ENCODE peak calls at places on chromosomes 6 and 20, in six cellular contexts. One of them, this sample, is unnamed.

GRCh38 chr6:167832497-167833395 is 6.0 kb downstream of the AFDN start:
- DNase-seq in neural crest cell: no peak
- DNase-seq in cardiac fibroblast: no peak
- DNase-seq in fibroblast of lung: peak
- DNase-seq in neural progenitor cell: no peak
- DNase-seq in body of pancreas: no peak
- DNase-seq in this sample: no peak

GRCh38 chr20:63659370-63659769 is 1.3 kb downstream of the RTEL1 start:
- DNase-seq in neural crest cell: no peak
- DNase-seq in neural progenitor cell: no peak
- DNase-seq in fibroblast of lung: no peak
- DNase-seq in cardiac fibroblast: no peak
- DNase-seq in body of pancreas: no peak
- DNase-seq in this sample: no peak

GRCh38 chr20:57008217-57008616 is 258.2 kb downstream of the BMP7 start:
- DNase-seq in neural crest cell: no peak
- DNase-seq in cardiac fibroblast: no peak
- DNase-seq in fibroblast of lung: no peak
- DNase-seq in body of pancreas: no peak
- DNase-seq in neural progenitor cell: peak
- DNase-seq in this sample: no peak

GRCh38 chr6:41682497-41682961 is 44.3 kb downstream of the MDFI start:
- DNase-seq in neural crest cell: no peak
- DNase-seq in body of pancreas: peak
- DNase-seq in neural progenitor cell: no peak
- DNase-seq in fibroblast of lung: no peak
- DNase-seq in cardiac fibroblast: no peak
- DNase-seq in this sample: no peak

GRCh38 chr6:153511896-153512496 is 380.9 kb upstream of the RGS17 start:
- DNase-seq in fibroblast of lung: peak
- DNase-seq in neural crest cell: peak
- DNase-seq in cardiac fibroblast: peak
- DNase-seq in neural progenitor cell: peak
- DNase-seq in body of pancreas: no peak
- DNase-seq in this sample: peak

GRCh38 chr6:154596701-154597100 is 86.2 kb upstream of the CNKSR3 start:
- DNase-seq in body of pancreas: no peak
- DNase-seq in cardiac fibroblast: no peak
- DNase-seq in fibroblast of lung: no peak
- DNase-seq in neural progenitor cell: no peak
- DNase-seq in neural crest cell: no peak
- DNase-seq in this sample: no peak

GRCh38 chr6:124960757-124961467 is 1.3 kb upstream of the RNF217 start:
- DNase-seq in body of pancreas: no peak
- DNase-seq in neural crest cell: no peak
- DNase-seq in fibroblast of lung: no peak
- DNase-seq in neural progenitor cell: no peak
- DNase-seq in cardiac fibroblast: peak
- DNase-seq in this sample: no peak

GRCh38 chr20:61135966-61136365 is 116.1 kb upstream of the CDH4 start:
- DNase-seq in cardiac fibroblast: no peak
- DNase-seq in neural crest cell: peak
- DNase-seq in neural progenitor cell: peak
- DNase-seq in body of pancreas: no peak
- DNase-seq in fibroblast of lung: no peak
- DNase-seq in this sample: peak

GRCh38 chr6:169246445-169246844 is 7.2 kb downstream of the THBS2 start:
- DNase-seq in fibroblast of lung: no peak
- DNase-seq in neural progenitor cell: no peak
- DNase-seq in body of pancreas: no peak
- DNase-seq in neural crest cell: no peak
- DNase-seq in cardiac fibroblast: no peak
- DNase-seq in this sample: no peak

GRCh38 chr20:44856847-44857448 is 28.6 kb upstream of the YWHAB start:
- DNase-seq in body of pancreas: no peak
- DNase-seq in neural crest cell: no peak
- DNase-seq in cardiac fibroblast: no peak
- DNase-seq in fibroblast of lung: peak
- DNase-seq in neural progenitor cell: no peak
- DNase-seq in this sample: no peak

GRCh38 chr6:35357671-35358070 is 15.3 kb downstream of the PPARD start:
- DNase-seq in fibroblast of lung: no peak
- DNase-seq in body of pancreas: peak
- DNase-seq in neural progenitor cell: no peak
- DNase-seq in cardiac fibroblast: no peak
- DNase-seq in neural crest cell: no peak
- DNase-seq in this sample: no peak

GRCh38 chr6:111757342-111757741 is 115.9 kb downstream of the FYN start:
- DNase-seq in cardiac fibroblast: peak
- DNase-seq in neural crest cell: no peak
- DNase-seq in fibroblast of lung: peak
- DNase-seq in body of pancreas: no peak
- DNase-seq in neural progenitor cell: no peak
- DNase-seq in this sample: no peak

GRCh38 chr6:144006731-144007454 is 1.2 kb downstream of the PLAGL1 start:
- DNase-seq in neural crest cell: no peak
- DNase-seq in body of pancreas: peak
- DNase-seq in cardiac fibroblast: peak
- DNase-seq in neural progenitor cell: peak
- DNase-seq in fibroblast of lung: peak
- DNase-seq in this sample: peak

GRCh38 chr6:18216411-18216810 is 47.9 kb downstream of the DEK start:
- DNase-seq in neural progenitor cell: no peak
- DNase-seq in cardiac fibroblast: peak
- DNase-seq in fibroblast of lung: peak
- DNase-seq in neural crest cell: no peak
- DNase-seq in body of pancreas: no peak
- DNase-seq in this sample: no peak

GRCh38 chr6:127107916-127108315 is 10.6 kb upstream of the RSPO3 start:
- DNase-seq in fibroblast of lung: no peak
- DNase-seq in body of pancreas: no peak
- DNase-seq in cardiac fibroblast: no peak
- DNase-seq in neural progenitor cell: no peak
- DNase-seq in neural crest cell: no peak
- DNase-seq in this sample: no peak

GRCh38 chr20:58840816-58841538 is 9.7 kb downstream of the GNAS-AS1 start:
- DNase-seq in body of pancreas: no peak
- DNase-seq in neural crest cell: no peak
- DNase-seq in neural progenitor cell: peak
- DNase-seq in cardiac fibroblast: no peak
- DNase-seq in fibroblast of lung: no peak
- DNase-seq in this sample: no peak

GRCh38 chr20:34564810-34565209 is 6.3 kb downstream of the MAP1LC3A start:
- DNase-seq in cardiac fibroblast: no peak
- DNase-seq in neural crest cell: no peak
- DNase-seq in fibroblast of lung: no peak
- DNase-seq in neural progenitor cell: no peak
- DNase-seq in body of pancreas: no peak
- DNase-seq in this sample: no peak

GRCh38 chr6:121951918-121952379 is 447.5 kb upstream of the HSF2 start:
- DNase-seq in body of pancreas: peak
- DNase-seq in cardiac fibroblast: peak
- DNase-seq in neural crest cell: no peak
- DNase-seq in neural progenitor cell: no peak
- DNase-seq in fibroblast of lung: peak
- DNase-seq in this sample: no peak

GRCh38 chr6:35140991-35141720 is at the start of gene TCP11:
- DNase-seq in neural progenitor cell: no peak
- DNase-seq in cardiac fibroblast: no peak
- DNase-seq in neural crest cell: no peak
- DNase-seq in body of pancreas: peak
- DNase-seq in fibroblast of lung: no peak
- DNase-seq in this sample: no peak

GRCh38 chr6:47135772-47136171 is 93.6 kb upstream of the ADGRF1 start:
- DNase-seq in neural crest cell: no peak
- DNase-seq in neural progenitor cell: no peak
- DNase-seq in body of pancreas: no peak
- DNase-seq in cardiac fibroblast: peak
- DNase-seq in fibroblast of lung: peak
- DNase-seq in this sample: no peak

GRCh38 chr6:168403370-168404005 is 37.5 kb upstream of the SMOC2 start:
- DNase-seq in fibroblast of lung: no peak
- DNase-seq in neural crest cell: no peak
- DNase-seq in cardiac fibroblast: no peak
- DNase-seq in body of pancreas: no peak
- DNase-seq in neural progenitor cell: no peak
- DNase-seq in this sample: no peak

GRCh38 chr20:40675599-40676221 is 13.3 kb downstream of the MAFB start:
- DNase-seq in neural progenitor cell: no peak
- DNase-seq in cardiac fibroblast: no peak
- DNase-seq in body of pancreas: peak
- DNase-seq in neural crest cell: no peak
- DNase-seq in fibroblast of lung: no peak
- DNase-seq in this sample: no peak

GRCh38 chr20:3744806-3745685 is 12.6 kb downstream of the HSPA12B start:
- DNase-seq in fibroblast of lung: no peak
- DNase-seq in cardiac fibroblast: peak
- DNase-seq in neural crest cell: peak
- DNase-seq in neural progenitor cell: peak
- DNase-seq in body of pancreas: peak
- DNase-seq in this sample: peak

GRCh38 chr6:113855500-113856010 is 1.6 kb upstream of the MARCKS start:
- DNase-seq in cardiac fibroblast: peak
- DNase-seq in fibroblast of lung: peak
- DNase-seq in neural progenitor cell: peak
- DNase-seq in body of pancreas: peak
- DNase-seq in neural crest cell: peak
- DNase-seq in this sample: peak

GRCh38 chr6:89082439-89082838 is 1.9 kb downstream of the PNRC1 start:
- DNase-seq in cardiac fibroblast: peak
- DNase-seq in neural crest cell: no peak
- DNase-seq in body of pancreas: no peak
- DNase-seq in neural progenitor cell: no peak
- DNase-seq in fibroblast of lung: peak
- DNase-seq in this sample: no peak

GRCh38 chr6:1864496-1864895 is 254.8 kb downstream of the FOXC1 start:
- DNase-seq in body of pancreas: no peak
- DNase-seq in neural progenitor cell: peak
- DNase-seq in neural crest cell: no peak
- DNase-seq in cardiac fibroblast: no peak
- DNase-seq in fibroblast of lung: no peak
- DNase-seq in this sample: peak

GRCh38 chr6:158718431-158719126 is 68.7 kb downstream of the SYTL3 start:
- DNase-seq in cardiac fibroblast: peak
- DNase-seq in body of pancreas: peak
- DNase-seq in neural crest cell: peak
- DNase-seq in neural progenitor cell: peak
- DNase-seq in fibroblast of lung: no peak
- DNase-seq in this sample: peak
- TF ChIP-seq CTCF in cardiac fibroblast: peak
- TF ChIP-seq CTCF in body of pancreas: peak
- TF ChIP-seq CTCF in neural crest cell: peak
- TF ChIP-seq CTCF in neural progenitor cell: peak
- TF ChIP-seq CTCF in fibroblast of lung: peak
- TF ChIP-seq CTCF in this sample: peak

GRCh38 chr6:160261991-160262718 is 3.5 kb upstream of the SLC22A2 start:
- DNase-seq in neural progenitor cell: no peak
- DNase-seq in neural crest cell: no peak
- DNase-seq in body of pancreas: no peak
- DNase-seq in fibroblast of lung: no peak
- DNase-seq in cardiac fibroblast: peak
- DNase-seq in this sample: no peak
- TF ChIP-seq CTCF in neural progenitor cell: no peak
- TF ChIP-seq CTCF in neural crest cell: peak
- TF ChIP-seq CTCF in body of pancreas: no peak
- TF ChIP-seq CTCF in fibroblast of lung: no peak
- TF ChIP-seq CTCF in cardiac fibroblast: peak
- TF ChIP-seq CTCF in this sample: peak

DNA sequence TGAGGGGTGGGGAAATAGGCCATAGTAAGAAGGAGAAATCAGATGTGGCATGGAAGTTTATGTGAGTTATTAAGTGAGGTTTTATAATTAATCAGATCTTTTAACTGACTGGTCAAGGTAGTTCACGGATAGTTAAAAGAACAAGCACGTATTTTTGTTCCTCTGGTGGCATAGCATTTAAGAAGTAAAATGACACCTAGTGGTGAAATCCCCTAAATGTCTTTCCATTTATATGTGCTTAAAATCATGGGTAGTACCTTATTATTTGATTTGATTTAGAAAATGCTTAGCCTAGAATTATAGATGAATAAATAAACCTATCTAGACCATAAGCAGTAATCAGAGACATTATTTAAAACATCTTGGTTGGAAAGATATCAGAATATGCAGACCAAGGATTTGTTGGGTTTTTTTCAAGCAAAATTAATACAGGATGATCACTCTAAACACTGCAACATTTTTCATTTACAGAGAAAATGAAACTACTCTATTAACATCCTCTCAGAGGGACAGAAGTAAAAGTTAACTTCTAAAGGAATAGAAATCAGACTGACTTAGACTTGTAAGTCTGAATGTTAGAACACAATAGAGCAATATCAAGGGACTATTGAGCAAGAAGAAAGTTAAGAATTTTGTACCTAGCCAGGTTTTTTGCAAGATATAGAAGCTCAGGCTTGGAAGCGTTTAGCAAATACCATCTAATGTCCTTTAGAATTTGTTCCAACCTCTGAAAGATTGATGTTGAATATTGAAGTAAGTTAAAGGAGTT is 81.1 kb downstream of the STXBP5 start:
- DNase-seq in body of pancreas: no peak
- DNase-seq in neural progenitor cell: peak
- DNase-seq in cardiac fibroblast: peak
- DNase-seq in neural crest cell: no peak
- DNase-seq in fibroblast of lung: peak
- DNase-seq in this sample: no peak
- TF ChIP-seq CTCF in body of pancreas: peak
- TF ChIP-seq CTCF in neural progenitor cell: peak
- TF ChIP-seq CTCF in cardiac fibroblast: peak
- TF ChIP-seq CTCF in neural crest cell: peak
- TF ChIP-seq CTCF in fibroblast of lung: peak
- TF ChIP-seq CTCF in this sample: peak

DNA sequence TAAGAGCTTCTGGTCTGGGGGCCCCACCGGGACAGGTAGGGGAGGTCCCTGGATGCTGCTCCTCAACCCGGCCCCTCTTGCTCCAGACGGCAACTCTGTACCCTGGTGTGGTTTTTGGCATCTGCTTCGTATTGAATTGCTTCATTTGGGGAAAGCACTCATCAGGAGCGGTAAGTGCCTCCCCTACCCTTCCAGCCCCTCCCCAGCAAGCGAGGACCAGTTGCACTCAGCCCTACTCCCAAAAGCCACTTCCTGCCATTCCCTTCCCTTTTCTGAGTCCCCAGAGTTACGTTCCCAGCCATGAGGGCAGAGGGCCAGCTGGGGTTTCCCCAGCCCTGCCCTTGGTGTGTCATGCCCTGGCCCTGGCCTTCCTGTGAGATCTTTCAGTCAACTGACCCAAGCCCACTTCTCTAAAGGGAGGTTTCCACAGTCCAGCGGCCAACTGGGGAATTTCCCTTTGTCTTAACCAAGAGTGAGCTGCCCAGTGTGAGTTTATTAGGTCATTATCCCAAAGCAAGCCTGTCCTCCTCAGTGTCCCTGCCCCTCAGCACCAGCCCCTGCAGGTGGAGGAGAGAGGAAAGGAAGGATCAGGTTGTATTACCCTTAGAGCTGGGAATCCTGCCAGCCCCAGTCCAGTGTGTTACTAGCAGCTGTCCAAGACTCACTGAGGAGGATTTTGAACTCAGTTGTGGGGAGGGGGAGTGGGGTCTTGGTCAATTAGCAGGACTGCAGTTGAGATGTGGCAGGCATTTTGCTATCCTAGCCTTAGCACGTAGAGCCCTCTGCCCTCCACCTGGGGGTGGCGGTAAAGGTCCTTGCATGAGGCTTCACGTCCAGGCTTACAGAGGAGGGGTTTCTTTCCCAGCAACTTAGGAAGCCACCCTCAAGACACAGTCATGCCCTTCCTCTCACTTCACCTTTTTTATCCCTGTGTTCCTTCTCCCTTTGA is 45.8 kb downstream of the TM9SF4 start:
- DNase-seq in body of pancreas: peak
- DNase-seq in neural crest cell: peak
- DNase-seq in fibroblast of lung: peak
- DNase-seq in neural progenitor cell: peak
- DNase-seq in cardiac fibroblast: peak
- DNase-seq in this sample: peak
- TF ChIP-seq CTCF in body of pancreas: no peak
- TF ChIP-seq CTCF in neural crest cell: peak
- TF ChIP-seq CTCF in fibroblast of lung: no peak
- TF ChIP-seq CTCF in neural progenitor cell: peak
- TF ChIP-seq CTCF in cardiac fibroblast: no peak
- TF ChIP-seq CTCF in this sample: peak

This sample was measured in nephron progenitor cell.